ENCODE peak calls at places on chromosomes 6 and 20, in seven cellular contexts. One of them, this sample, is unnamed.

GRCh38 chr20:37375227-37375626 is 29.3 kb downstream of the SRC start:
- DNase-seq in breast epithelium: no peak
- DNase-seq in nephron progenitor cell: no peak
- DNase-seq in cardiac fibroblast: no peak
- DNase-seq in CD8-positive, alpha-beta T cell: no peak
- DNase-seq in WERI-Rb-1: no peak
- DNase-seq in epithelial cell of esophagus: no peak
- DNase-seq in this sample: no peak

GRCh38 chr6:89346433-89346832 is 6.1 kb downstream of the UBE2J1 start:
- DNase-seq in breast epithelium: no peak
- DNase-seq in nephron progenitor cell: no peak
- DNase-seq in cardiac fibroblast: no peak
- DNase-seq in CD8-positive, alpha-beta T cell: no peak
- DNase-seq in WERI-Rb-1: no peak
- DNase-seq in epithelial cell of esophagus: no peak
- DNase-seq in this sample: no peak

GRCh38 chr6:28940294-28940858 is 16.6 kb upstream of the TRIM27 start:
- DNase-seq in breast epithelium: no peak
- DNase-seq in nephron progenitor cell: peak
- DNase-seq in cardiac fibroblast: no peak
- DNase-seq in CD8-positive, alpha-beta T cell: peak
- DNase-seq in WERI-Rb-1: peak
- DNase-seq in epithelial cell of esophagus: peak
- DNase-seq in this sample: peak

GRCh38 chr20:63356931-63357879 is 3.9 kb downstream of the CHRNA4 start:
- DNase-seq in breast epithelium: no peak
- DNase-seq in nephron progenitor cell: no peak
- DNase-seq in cardiac fibroblast: no peak
- DNase-seq in CD8-positive, alpha-beta T cell: no peak
- DNase-seq in WERI-Rb-1: no peak
- DNase-seq in epithelial cell of esophagus: no peak
- DNase-seq in this sample: no peak

GRCh38 chr6:166275714-166276166 is 32.5 kb downstream of the PRR18 start:
- DNase-seq in breast epithelium: no peak
- DNase-seq in nephron progenitor cell: peak
- DNase-seq in cardiac fibroblast: peak
- DNase-seq in CD8-positive, alpha-beta T cell: peak
- DNase-seq in WERI-Rb-1: peak
- DNase-seq in epithelial cell of esophagus: peak
- DNase-seq in this sample: peak

GRCh38 chr6:147222160-147222838 is 18.1 kb downstream of the STXBP5 start:
- DNase-seq in breast epithelium: no peak
- DNase-seq in nephron progenitor cell: no peak
- DNase-seq in cardiac fibroblast: peak
- DNase-seq in CD8-positive, alpha-beta T cell: no peak
- DNase-seq in WERI-Rb-1: no peak
- DNase-seq in epithelial cell of esophagus: peak
- DNase-seq in this sample: no peak

GRCh38 chr6:135280375-135281136 is 99.4 kb downstream of the MYB start:
- DNase-seq in breast epithelium: no peak
- DNase-seq in nephron progenitor cell: no peak
- DNase-seq in cardiac fibroblast: peak
- DNase-seq in CD8-positive, alpha-beta T cell: no peak
- DNase-seq in WERI-Rb-1: no peak
- DNase-seq in epithelial cell of esophagus: no peak
- DNase-seq in this sample: no peak

GRCh38 chr6:56787209-56787608 is 144.5 kb upstream of the DST start:
- DNase-seq in breast epithelium: no peak
- DNase-seq in nephron progenitor cell: no peak
- DNase-seq in cardiac fibroblast: peak
- DNase-seq in CD8-positive, alpha-beta T cell: no peak
- DNase-seq in WERI-Rb-1: no peak
- DNase-seq in epithelial cell of esophagus: no peak
- DNase-seq in this sample: no peak

GRCh38 chr6:162211022-162211421 is 516.5 kb downstream of the PRKN start:
- DNase-seq in breast epithelium: no peak
- DNase-seq in nephron progenitor cell: no peak
- DNase-seq in cardiac fibroblast: no peak
- DNase-seq in CD8-positive, alpha-beta T cell: no peak
- DNase-seq in WERI-Rb-1: no peak
- DNase-seq in epithelial cell of esophagus: no peak
- DNase-seq in this sample: no peak

GRCh38 chr20:24572140-24572539 is 102.7 kb downstream of the SYNDIG1 start:
- DNase-seq in breast epithelium: no peak
- DNase-seq in nephron progenitor cell: no peak
- DNase-seq in cardiac fibroblast: no peak
- DNase-seq in CD8-positive, alpha-beta T cell: no peak
- DNase-seq in WERI-Rb-1: no peak
- DNase-seq in epithelial cell of esophagus: no peak
- DNase-seq in this sample: no peak

GRCh38 chr6:14372738-14373484 is 255.3 kb downstream of the CD83 start:
- DNase-seq in breast epithelium: no peak
- DNase-seq in nephron progenitor cell: no peak
- DNase-seq in cardiac fibroblast: no peak
- DNase-seq in CD8-positive, alpha-beta T cell: no peak
- DNase-seq in WERI-Rb-1: no peak
- DNase-seq in epithelial cell of esophagus: no peak
- DNase-seq in this sample: no peak

GRCh38 chr6:137261393-137262154 is 42.4 kb upstream of the IFNGR1 start:
- DNase-seq in breast epithelium: no peak
- DNase-seq in nephron progenitor cell: no peak
- DNase-seq in cardiac fibroblast: peak
- DNase-seq in CD8-positive, alpha-beta T cell: no peak
- DNase-seq in WERI-Rb-1: no peak
- DNase-seq in epithelial cell of esophagus: peak
- DNase-seq in this sample: no peak

GRCh38 chr20:6504826-6505225 is 262.7 kb upstream of the BMP2 start:
- DNase-seq in breast epithelium: no peak
- DNase-seq in nephron progenitor cell: no peak
- DNase-seq in cardiac fibroblast: peak
- DNase-seq in CD8-positive, alpha-beta T cell: no peak
- DNase-seq in WERI-Rb-1: no peak
- DNase-seq in epithelial cell of esophagus: peak
- DNase-seq in this sample: no peak

GRCh38 chr20:6502999-6503398 is 264.5 kb upstream of the BMP2 start:
- DNase-seq in breast epithelium: no peak
- DNase-seq in nephron progenitor cell: no peak
- DNase-seq in cardiac fibroblast: no peak
- DNase-seq in CD8-positive, alpha-beta T cell: no peak
- DNase-seq in WERI-Rb-1: no peak
- DNase-seq in epithelial cell of esophagus: no peak
- DNase-seq in this sample: no peak

GRCh38 chr20:6506906-6507305 is 260.6 kb upstream of the BMP2 start:
- DNase-seq in breast epithelium: no peak
- DNase-seq in nephron progenitor cell: no peak
- DNase-seq in cardiac fibroblast: no peak
- DNase-seq in CD8-positive, alpha-beta T cell: no peak
- DNase-seq in WERI-Rb-1: no peak
- DNase-seq in epithelial cell of esophagus: no peak
- DNase-seq in this sample: no peak

GRCh38 chr20:6502219-6502618 is 265.3 kb upstream of the BMP2 start:
- DNase-seq in breast epithelium: no peak
- DNase-seq in nephron progenitor cell: no peak
- DNase-seq in cardiac fibroblast: peak
- DNase-seq in CD8-positive, alpha-beta T cell: no peak
- DNase-seq in WERI-Rb-1: no peak
- DNase-seq in epithelial cell of esophagus: no peak
- DNase-seq in this sample: no peak

GRCh38 chr20:6504179-6504578 is 263.3 kb upstream of the BMP2 start:
- DNase-seq in breast epithelium: no peak
- DNase-seq in nephron progenitor cell: no peak
- DNase-seq in cardiac fibroblast: no peak
- DNase-seq in CD8-positive, alpha-beta T cell: no peak
- DNase-seq in WERI-Rb-1: no peak
- DNase-seq in epithelial cell of esophagus: no peak
- DNase-seq in this sample: no peak
- TF ChIP-seq CTCF in breast epithelium: no peak
- TF ChIP-seq CTCF in nephron progenitor cell: no peak
- TF ChIP-seq CTCF in cardiac fibroblast: no peak
- TF ChIP-seq CTCF in CD8-positive, alpha-beta T cell: no peak
- TF ChIP-seq CTCF in WERI-Rb-1: no peak
- TF ChIP-seq CTCF in epithelial cell of esophagus: no peak
- TF ChIP-seq CTCF in this sample: no peak

GRCh38 chr6:15442467-15442866 is 196.6 kb downstream of the JARID2 start:
- DNase-seq in breast epithelium: no peak
- DNase-seq in nephron progenitor cell: no peak
- DNase-seq in cardiac fibroblast: no peak
- DNase-seq in CD8-positive, alpha-beta T cell: no peak
- DNase-seq in WERI-Rb-1: no peak
- DNase-seq in epithelial cell of esophagus: no peak
- DNase-seq in this sample: no peak

GRCh38 chr6:15447546-15448232 is 201.8 kb downstream of the JARID2 start:
- DNase-seq in breast epithelium: no peak
- DNase-seq in nephron progenitor cell: no peak
- DNase-seq in cardiac fibroblast: no peak
- DNase-seq in CD8-positive, alpha-beta T cell: no peak
- DNase-seq in WERI-Rb-1: peak
- DNase-seq in epithelial cell of esophagus: no peak
- DNase-seq in this sample: no peak

GRCh38 chr6:15444081-15444731 is 198.3 kb downstream of the JARID2 start:
- DNase-seq in breast epithelium: no peak
- DNase-seq in nephron progenitor cell: no peak
- DNase-seq in cardiac fibroblast: no peak
- DNase-seq in CD8-positive, alpha-beta T cell: no peak
- DNase-seq in WERI-Rb-1: no peak
- DNase-seq in epithelial cell of esophagus: no peak
- DNase-seq in this sample: no peak

GRCh38 chr6:15443119-15443518 is 197.2 kb downstream of the JARID2 start:
- DNase-seq in breast epithelium: no peak
- DNase-seq in nephron progenitor cell: no peak
- DNase-seq in cardiac fibroblast: peak
- DNase-seq in CD8-positive, alpha-beta T cell: no peak
- DNase-seq in WERI-Rb-1: no peak
- DNase-seq in epithelial cell of esophagus: peak
- DNase-seq in this sample: no peak

GRCh38 chr6:15444881-15445280 is 199.0 kb downstream of the JARID2 start:
- DNase-seq in breast epithelium: no peak
- DNase-seq in nephron progenitor cell: no peak
- DNase-seq in cardiac fibroblast: no peak
- DNase-seq in CD8-positive, alpha-beta T cell: no peak
- DNase-seq in WERI-Rb-1: peak
- DNase-seq in epithelial cell of esophagus: no peak
- DNase-seq in this sample: no peak
- TF ChIP-seq CTCF in breast epithelium: no peak
- TF ChIP-seq CTCF in nephron progenitor cell: no peak
- TF ChIP-seq CTCF in cardiac fibroblast: no peak
- TF ChIP-seq CTCF in CD8-positive, alpha-beta T cell: no peak
- TF ChIP-seq CTCF in WERI-Rb-1: peak
- TF ChIP-seq CTCF in epithelial cell of esophagus: no peak
- TF ChIP-seq CTCF in this sample: no peak

GRCh38 chr6:122839477-122839876 is 50.4 kb downstream of the SMPDL3A start:
- DNase-seq in breast epithelium: peak
- DNase-seq in nephron progenitor cell: peak
- DNase-seq in cardiac fibroblast: peak
- DNase-seq in CD8-positive, alpha-beta T cell: peak
- DNase-seq in WERI-Rb-1: peak
- DNase-seq in epithelial cell of esophagus: peak
- DNase-seq in this sample: no peak

GRCh38 chr6:122833229-122833556 is 44.1 kb downstream of the SMPDL3A start:
- DNase-seq in breast epithelium: no peak
- DNase-seq in nephron progenitor cell: no peak
- DNase-seq in cardiac fibroblast: no peak
- DNase-seq in CD8-positive, alpha-beta T cell: no peak
- DNase-seq in WERI-Rb-1: peak
- DNase-seq in epithelial cell of esophagus: no peak
- DNase-seq in this sample: no peak

GRCh38 chr6:122839906-122840305 is 50.8 kb downstream of the SMPDL3A start:
- DNase-seq in breast epithelium: no peak
- DNase-seq in nephron progenitor cell: no peak
- DNase-seq in cardiac fibroblast: no peak
- DNase-seq in CD8-positive, alpha-beta T cell: no peak
- DNase-seq in WERI-Rb-1: no peak
- DNase-seq in epithelial cell of esophagus: no peak
- DNase-seq in this sample: no peak

GRCh38 chr6:122832515-122833228 is 43.6 kb downstream of the SMPDL3A start:
- DNase-seq in breast epithelium: no peak
- DNase-seq in nephron progenitor cell: peak
- DNase-seq in cardiac fibroblast: no peak
- DNase-seq in CD8-positive, alpha-beta T cell: no peak
- DNase-seq in WERI-Rb-1: no peak
- DNase-seq in epithelial cell of esophagus: no peak
- DNase-seq in this sample: no peak

DNA sequence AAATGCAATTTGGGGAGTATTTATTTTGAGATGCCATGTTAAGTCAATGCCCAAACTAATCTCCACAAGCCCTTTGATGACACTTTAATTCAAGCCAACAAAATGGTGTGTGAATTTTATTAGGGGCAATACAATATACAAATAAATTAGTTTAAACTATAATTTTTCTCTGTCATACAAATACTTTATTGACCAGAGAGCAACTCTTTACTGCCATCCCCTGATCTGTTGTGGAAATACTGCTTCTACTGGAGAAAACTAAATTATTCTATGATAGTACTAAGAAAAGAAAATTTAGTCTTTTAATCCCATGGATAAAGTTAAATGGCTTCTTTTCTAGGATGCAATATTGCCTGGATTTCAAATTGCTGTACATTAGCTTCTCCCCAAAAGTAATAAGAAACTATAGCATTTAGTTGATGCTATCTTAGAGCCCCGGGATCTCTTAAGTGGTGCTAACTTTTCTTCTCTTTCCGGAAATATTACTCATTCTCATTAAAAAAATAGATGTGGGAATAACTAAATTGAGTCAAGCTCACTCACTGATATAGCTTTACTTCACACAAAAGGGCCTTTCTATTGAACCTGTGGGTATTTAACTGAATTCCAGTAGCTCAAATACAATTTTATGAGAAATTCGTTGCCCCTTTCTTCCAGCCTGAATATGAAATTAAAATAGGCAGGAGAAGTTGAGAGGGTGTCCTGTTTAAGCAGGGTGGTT is 49.2 kb downstream of the SMPDL3A start:
- DNase-seq in breast epithelium: no peak
- DNase-seq in nephron progenitor cell: no peak
- DNase-seq in cardiac fibroblast: peak
- DNase-seq in CD8-positive, alpha-beta T cell: no peak
- DNase-seq in WERI-Rb-1: no peak
- DNase-seq in epithelial cell of esophagus: peak
- DNase-seq in this sample: no peak
- TF ChIP-seq CTCF in breast epithelium: no peak
- TF ChIP-seq CTCF in nephron progenitor cell: peak
- TF ChIP-seq CTCF in cardiac fibroblast: peak
- TF ChIP-seq CTCF in CD8-positive, alpha-beta T cell: no peak
- TF ChIP-seq CTCF in WERI-Rb-1: peak
- TF ChIP-seq CTCF in epithelial cell of esophagus: peak
- TF ChIP-seq CTCF in this sample: no peak

DNA sequence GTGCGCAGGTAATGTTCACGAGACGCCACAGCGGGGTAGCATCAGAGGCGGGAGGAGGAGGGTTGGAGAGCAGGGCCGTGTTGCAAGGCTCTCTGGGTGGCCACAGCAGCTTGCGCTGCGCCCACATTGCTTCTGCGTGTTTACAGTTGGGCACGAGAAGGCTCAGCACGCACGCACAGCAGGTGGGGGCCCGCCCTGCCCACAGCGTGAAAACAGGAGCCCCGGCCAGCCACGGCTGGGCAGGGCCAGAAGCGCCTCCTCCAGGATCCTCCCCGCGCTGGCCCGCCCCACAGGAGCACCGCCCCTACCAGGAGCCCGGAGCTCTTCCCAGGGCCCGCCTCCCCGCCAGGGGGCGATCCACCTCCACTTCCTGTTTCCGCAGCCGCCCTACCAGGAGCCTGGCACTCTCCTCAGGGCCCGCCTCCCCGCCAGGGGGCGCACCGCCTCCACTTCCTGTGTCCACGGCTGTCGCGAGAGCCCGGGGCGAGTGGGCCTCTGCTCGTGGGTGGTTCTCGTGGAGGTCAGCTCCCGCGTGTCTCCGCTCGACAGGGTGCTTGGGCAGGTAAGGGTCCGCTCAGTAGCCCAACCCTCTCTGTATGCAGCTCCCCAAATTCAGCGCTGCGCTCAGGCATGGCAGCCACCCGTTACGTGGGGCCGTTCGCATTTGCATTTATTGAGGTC is at the start of gene FAM50B:
- DNase-seq in breast epithelium: peak
- DNase-seq in nephron progenitor cell: peak
- DNase-seq in cardiac fibroblast: peak
- DNase-seq in CD8-positive, alpha-beta T cell: peak
- DNase-seq in WERI-Rb-1: peak
- DNase-seq in epithelial cell of esophagus: peak
- DNase-seq in this sample: peak
- TF ChIP-seq CTCF in breast epithelium: peak
- TF ChIP-seq CTCF in nephron progenitor cell: peak
- TF ChIP-seq CTCF in cardiac fibroblast: peak
- TF ChIP-seq CTCF in CD8-positive, alpha-beta T cell: peak
- TF ChIP-seq CTCF in WERI-Rb-1: peak
- TF ChIP-seq CTCF in epithelial cell of esophagus: peak
- TF ChIP-seq CTCF in this sample: peak